ENCODE peak calls at places on chromosomes 11 and 22, in four cellular contexts. L is NB4, D is NCI-H1417, Q is HS-5. A is an unnamed sample.

GRCh38 chr22:47207846-47208554 is 445.6 kb downstream of the TBC1D22A start:
- DNase-seq in D (no peak), Q (no peak), L (no peak), A (no peak)

GRCh38 chr11:12216100-12216499 is 105.7 kb downstream of the MICAL2 start:
- DNase-seq in L (no peak), D (no peak), Q (no peak), A (no peak)

GRCh38 chr22:32024791-32025190 is 18.3 kb upstream of the SLC5A1 start:
- DNase-seq in D (no peak), L (no peak), Q (no peak), A (peak)

GRCh38 chr11:5476184-5476819 is 12.2 kb upstream of the OR52D1 start:
- DNase-seq in D (peak), L (peak), Q (peak), A (peak)

GRCh38 chr11:45366196-45366595 is 80.1 kb upstream of the SYT13 start:
- DNase-seq in L (no peak), D (no peak), Q (no peak), A (no peak)

GRCh38 chr11:1389103-1389931 is 417 bp upstream of the BRSK2 start:
- DNase-seq in Q (peak), L (no peak), D (peak), A (peak)

GRCh38 chr11:117045956-117046355 is 52.3 kb downstream of the SIK3 start:
- DNase-seq in L (peak), D (no peak), Q (no peak), A (peak)

GRCh38 chr11:125925247-125925740 is 20.6 kb upstream of the VSIG10L2 start:
- DNase-seq in L (no peak), Q (no peak), D (no peak), A (no peak)

GRCh38 chr11:102924851-102925380 is 30.6 kb downstream of the MMP13 start:
- DNase-seq in L (peak), Q (no peak), D (no peak), A (no peak)

GRCh38 chr11:45369294-45369693 is 83.2 kb upstream of the SYT13 start:
- DNase-seq in Q (no peak), L (no peak), D (no peak), A (no peak)

A was measured in cardiac fibroblast.